ENCODE peak calls at places on chromosomes 5 and 9, in four cellular contexts. One of them, this sample, is unnamed.

GRCh38 chr9:134033516-134034214 is 8.4 kb downstream of the BRD3OS start:
- DNase-seq in K562: no peak
- DNase-seq in HepG2: no peak
- DNase-seq in SK-N-SH: no peak
- DNase-seq in this sample: no peak

GRCh38 chr5:138568061-138568824 is 7.0 kb downstream of the HSPA9 start:
- DNase-seq in HepG2: no peak
- DNase-seq in SK-N-SH: peak
- DNase-seq in K562: no peak
- DNase-seq in this sample: no peak

GRCh38 chr5:129400395-129400983 is 59.6 kb upstream of the ADAMTS19 start:
- DNase-seq in SK-N-SH: peak
- DNase-seq in HepG2: no peak
- DNase-seq in K562: no peak
- DNase-seq in this sample: no peak

GRCh38 chr5:83583859-83584258 is 112.3 kb downstream of the VCAN start:
- DNase-seq in HepG2: no peak
- DNase-seq in SK-N-SH: no peak
- DNase-seq in K562: no peak
- DNase-seq in this sample: no peak

GRCh38 chr5:90307386-90308181 is 102.0 kb downstream of the CETN3 start:
- DNase-seq in HepG2: no peak
- DNase-seq in SK-N-SH: no peak
- DNase-seq in K562: no peak
- DNase-seq in this sample: no peak

GRCh38 chr9:111610149-111610548 is 10.7 kb upstream of the PTGR1 start:
- DNase-seq in SK-N-SH: no peak
- DNase-seq in HepG2: no peak
- DNase-seq in K562: no peak
- DNase-seq in this sample: no peak

GRCh38 chr9:36237230-36237629 is 21.0 kb downstream of the GNE start:
- DNase-seq in SK-N-SH: no peak
- DNase-seq in HepG2: no peak
- DNase-seq in K562: no peak
- DNase-seq in this sample: no peak

GRCh38 chr9:79764377-79764776 is 192.6 kb downstream of the TLE4 start:
- DNase-seq in HepG2: no peak
- DNase-seq in K562: no peak
- DNase-seq in SK-N-SH: peak
- DNase-seq in this sample: no peak

GRCh38 chr5:163622796-163623195 is 117.4 kb downstream of the MAT2B start:
- DNase-seq in K562: no peak
- DNase-seq in HepG2: no peak
- DNase-seq in SK-N-SH: no peak
- DNase-seq in this sample: no peak

GRCh38 chr5:55308254-55308836 is 556 bp downstream of the MTREX start:
- DNase-seq in SK-N-SH: peak
- DNase-seq in K562: peak
- DNase-seq in HepG2: peak
- DNase-seq in this sample: no peak

GRCh38 chr9:97773723-97774122 is 76.6 kb upstream of the XPA start:
- DNase-seq in HepG2: no peak
- DNase-seq in K562: no peak
- DNase-seq in SK-N-SH: no peak
- DNase-seq in this sample: no peak

GRCh38 chr9:75359638-75360037 is 271.3 kb downstream of the OSTF1 start:
- DNase-seq in SK-N-SH: no peak
- DNase-seq in K562: no peak
- DNase-seq in HepG2: no peak
- DNase-seq in this sample: no peak

GRCh38 chr9:89793124-89793495 is 188.3 kb downstream of the GADD45G start:
- DNase-seq in HepG2: no peak
- DNase-seq in K562: no peak
- DNase-seq in SK-N-SH: no peak
- DNase-seq in this sample: no peak

GRCh38 chr5:152488869-152489268 is 83.8 kb upstream of the NMUR2 start:
- DNase-seq in SK-N-SH: no peak
- DNase-seq in K562: no peak
- DNase-seq in HepG2: no peak
- DNase-seq in this sample: no peak

GRCh38 chr5:107812570-107813141 is 141.9 kb upstream of the EFNA5 start:
- DNase-seq in SK-N-SH: no peak
- DNase-seq in HepG2: no peak
- DNase-seq in K562: no peak
- DNase-seq in this sample: no peak

GRCh38 chr5:94782376-94782775 is 163.9 kb downstream of the SLF1 start:
- DNase-seq in HepG2: no peak
- DNase-seq in SK-N-SH: no peak
- DNase-seq in K562: no peak
- DNase-seq in this sample: no peak

GRCh38 chr9:21684831-21685362 is 117.5 kb upstream of the MTAP start:
- DNase-seq in HepG2: peak
- DNase-seq in SK-N-SH: no peak
- DNase-seq in K562: no peak
- DNase-seq in this sample: peak

GRCh38 chr5:163395794-163396193 is 41.6 kb upstream of the CCNG1 start:
- DNase-seq in SK-N-SH: no peak
- DNase-seq in HepG2: no peak
- DNase-seq in K562: no peak
- DNase-seq in this sample: no peak

GRCh38 chr9:112047538-112048066 is 127.5 kb downstream of the SUSD1 start:
- DNase-seq in K562: no peak
- DNase-seq in SK-N-SH: no peak
- DNase-seq in HepG2: no peak
- DNase-seq in this sample: no peak

GRCh38 chr9:124180557-124180956 is 77.2 kb upstream of the NEK6 start:
- DNase-seq in SK-N-SH: peak
- DNase-seq in HepG2: no peak
- DNase-seq in K562: no peak
- DNase-seq in this sample: no peak

GRCh38 chr9:115757461-115757860 is 396.1 kb upstream of the PAPPA start:
- DNase-seq in SK-N-SH: no peak
- DNase-seq in HepG2: no peak
- DNase-seq in K562: no peak
- DNase-seq in this sample: no peak

GRCh38 chr5:166251786-166252185 is 2039.7 kb upstream of the WWC1 start:
- DNase-seq in HepG2: no peak
- DNase-seq in K562: no peak
- DNase-seq in SK-N-SH: no peak
- DNase-seq in this sample: no peak

GRCh38 chr5:121164632-121165031 is 687.0 kb upstream of the FTMT start:
- DNase-seq in HepG2: no peak
- DNase-seq in K562: no peak
- DNase-seq in SK-N-SH: no peak
- DNase-seq in this sample: no peak

GRCh38 chr9:80605129-80605528 is 1033.4 kb downstream of the TLE4 start:
- DNase-seq in HepG2: peak
- DNase-seq in K562: no peak
- DNase-seq in SK-N-SH: peak
- DNase-seq in this sample: no peak

GRCh38 chr5:158758666-158759065 is 341.1 kb downstream of the EBF1 start:
- DNase-seq in HepG2: no peak
- DNase-seq in SK-N-SH: no peak
- DNase-seq in K562: no peak
- DNase-seq in this sample: no peak

GRCh38 chr5:76303917-76304316 is 99.2 kb upstream of the IQGAP2 start:
- DNase-seq in HepG2: no peak
- DNase-seq in SK-N-SH: no peak
- DNase-seq in K562: no peak
- DNase-seq in this sample: no peak

GRCh38 chr5:133035224-133035623 is 8.9 kb upstream of the ZCCHC10 start:
- DNase-seq in K562: no peak
- DNase-seq in SK-N-SH: no peak
- DNase-seq in HepG2: no peak
- DNase-seq in this sample: no peak

GRCh38 chr5:113152053-113152452 is 175.5 kb downstream of the DCP2 start:
- DNase-seq in K562: no peak
- DNase-seq in HepG2: no peak
- DNase-seq in SK-N-SH: no peak
- DNase-seq in this sample: no peak

GRCh38 chr5:12316812-12317211 is 412.6 kb upstream of the CTNND2 start:
- DNase-seq in SK-N-SH: no peak
- DNase-seq in HepG2: no peak
- DNase-seq in K562: no peak
- DNase-seq in this sample: no peak

GRCh38 chr5:133466551-133467324 is 145.6 kb downstream of the FSTL4 start:
- DNase-seq in HepG2: no peak
- DNase-seq in K562: no peak
- DNase-seq in SK-N-SH: no peak
- DNase-seq in this sample: no peak

GRCh38 chr5:63555874-63556273 is 406.4 kb downstream of the HTR1A start:
- DNase-seq in HepG2: no peak
- DNase-seq in SK-N-SH: no peak
- DNase-seq in K562: no peak
- DNase-seq in this sample: no peak

GRCh38 chr9:32395483-32396216 is 11.2 kb downstream of the ACO1 start:
- DNase-seq in SK-N-SH: peak
- DNase-seq in K562: no peak
- DNase-seq in HepG2: no peak
- DNase-seq in this sample: no peak

DNA sequence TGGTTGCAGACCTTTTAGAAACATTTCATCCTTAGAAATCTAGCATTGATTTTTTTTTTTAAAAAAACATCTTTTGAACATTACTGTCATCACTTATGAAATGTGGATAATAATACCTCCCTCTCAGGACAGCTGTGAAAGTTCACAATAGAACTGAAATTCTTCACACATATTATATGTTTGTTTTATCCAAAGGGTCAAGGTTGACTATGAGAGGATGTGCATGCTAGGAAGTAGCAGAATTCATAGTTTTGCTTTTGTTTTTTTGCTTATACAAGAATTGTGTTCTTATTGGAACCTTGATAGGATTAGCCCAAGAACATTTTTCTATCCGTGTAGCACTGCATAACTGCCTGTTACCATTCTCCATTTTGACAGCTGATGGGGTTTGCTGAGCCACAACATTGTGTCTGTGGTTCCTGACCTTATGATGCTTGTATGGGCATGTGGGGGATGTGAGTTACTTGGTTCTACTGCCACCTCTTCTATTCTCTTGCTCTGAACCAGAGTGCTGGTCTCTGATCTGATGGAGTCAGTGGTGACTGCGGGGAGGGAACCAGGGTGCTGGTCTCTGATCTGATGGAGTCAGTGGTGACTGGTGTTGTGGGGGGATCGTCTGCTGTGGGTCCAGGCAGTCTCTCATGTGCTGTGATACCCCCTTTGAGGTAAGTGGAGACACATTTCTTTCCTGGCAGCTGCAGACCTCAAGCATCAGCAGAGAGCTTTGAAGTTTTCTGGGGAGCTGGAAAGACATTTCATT is 27.1 kb upstream of the ACTBL2 start:
- DNase-seq in K562: no peak
- DNase-seq in HepG2: no peak
- DNase-seq in SK-N-SH: no peak
- DNase-seq in this sample: no peak
- TF ChIP-seq ELF1 in K562: no peak
- TF ChIP-seq ELF1 in HepG2: no peak
- TF ChIP-seq ELF1 in SK-N-SH: no peak
- TF ChIP-seq ELF1 in this sample: no peak

DNA sequence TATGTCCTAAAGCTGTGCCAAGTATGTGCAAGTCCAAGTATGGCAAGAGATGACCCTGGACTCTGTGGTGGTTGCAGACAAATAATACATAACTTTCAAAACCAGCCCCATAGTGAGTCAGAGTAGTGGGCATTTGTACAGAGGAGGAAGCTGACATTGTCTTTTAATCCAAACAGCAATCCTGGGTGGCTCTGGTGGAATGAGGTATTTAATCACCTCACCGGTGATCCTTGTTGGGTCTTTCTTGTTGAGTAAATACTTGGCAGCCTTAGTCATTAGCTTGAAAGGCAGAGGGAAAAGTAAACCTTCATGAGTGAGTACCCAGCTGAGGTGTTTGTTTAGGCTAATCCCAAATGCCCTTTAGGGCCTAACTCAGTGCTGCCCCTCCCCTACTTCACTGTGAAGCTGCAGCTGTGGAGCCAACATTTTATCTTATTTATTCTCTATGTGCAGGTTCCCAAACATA is 148.7 kb upstream of the SLC12A2 start:
- DNase-seq in K562: no peak
- DNase-seq in SK-N-SH: no peak
- DNase-seq in HepG2: peak
- DNase-seq in this sample: peak
- TF ChIP-seq ELF1 in K562: no peak
- TF ChIP-seq ELF1 in SK-N-SH: no peak
- TF ChIP-seq ELF1 in HepG2: peak
- TF ChIP-seq ELF1 in this sample: no peak

GRCh38 chr9:69785757-69786156 is 25.9 kb upstream of the PTAR1 start:
- DNase-seq in SK-N-SH: no peak
- DNase-seq in HepG2: no peak
- DNase-seq in K562: no peak
- DNase-seq in this sample: no peak
- TF ChIP-seq ELF1 in SK-N-SH: no peak
- TF ChIP-seq ELF1 in HepG2: no peak
- TF ChIP-seq ELF1 in K562: no peak
- TF ChIP-seq ELF1 in this sample: no peak

GRCh38 chr5:1010641-1011046 is 2.0 kb downstream of the NKD2 start:
- DNase-seq in HepG2: no peak
- DNase-seq in K562: no peak
- DNase-seq in SK-N-SH: no peak
- DNase-seq in this sample: no peak

GRCh38 chr5:1011226-1011631 is 2.6 kb downstream of the NKD2 start:
- DNase-seq in HepG2: peak
- DNase-seq in K562: peak
- DNase-seq in SK-N-SH: peak
- DNase-seq in this sample: no peak

GRCh38 chr5:1010181-1010510 is 1.5 kb downstream of the NKD2 start:
- DNase-seq in HepG2: peak
- DNase-seq in SK-N-SH: no peak
- DNase-seq in K562: peak
- DNase-seq in this sample: no peak

GRCh38 chr5:1008451-1009358 is at the start of gene NKD2:
- DNase-seq in K562: peak
- DNase-seq in SK-N-SH: peak
- DNase-seq in HepG2: no peak
- DNase-seq in this sample: no peak

DNA sequence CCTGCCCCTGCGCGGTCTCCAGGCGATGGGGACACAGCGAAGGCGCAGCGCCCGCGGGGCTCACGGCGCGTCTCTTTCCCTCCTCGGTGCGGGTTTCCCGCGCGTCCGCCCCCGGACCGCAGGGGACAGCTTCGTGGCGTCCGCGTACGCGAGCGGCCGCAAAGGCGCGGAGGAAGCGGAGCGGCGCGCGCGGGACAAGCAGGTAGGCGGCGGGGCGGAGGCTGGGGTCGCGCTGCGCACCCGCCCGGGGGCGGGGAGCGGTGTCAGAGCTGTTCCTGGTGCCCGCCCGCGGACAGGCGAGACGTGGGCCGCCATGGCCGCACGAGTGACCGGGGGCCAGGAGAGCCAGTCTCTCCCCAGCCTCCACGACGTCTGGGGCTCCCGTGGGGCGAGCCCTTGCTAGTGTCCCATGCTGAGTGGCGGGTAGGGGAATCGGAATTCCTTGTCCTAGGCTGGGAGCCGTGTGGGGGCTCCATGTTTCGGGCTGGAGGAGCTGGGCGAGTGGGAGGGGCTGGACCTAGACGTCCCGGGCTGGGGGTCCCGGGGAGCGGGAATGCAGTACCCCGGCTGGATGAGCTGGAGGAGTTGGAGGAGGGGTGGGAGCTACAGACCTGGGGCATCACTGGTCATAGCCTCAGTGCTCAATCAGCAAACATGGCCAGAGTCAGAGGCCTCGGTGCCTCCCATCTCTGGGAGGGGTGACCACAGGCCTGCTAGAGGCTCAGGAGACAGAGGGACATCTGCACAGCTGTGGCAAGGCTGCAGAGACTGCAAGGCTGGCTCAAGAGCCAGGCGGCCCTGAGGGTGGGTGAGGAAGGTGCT is 968 bp downstream of the NKD2 start:
- DNase-seq in HepG2: no peak
- DNase-seq in K562: peak
- DNase-seq in SK-N-SH: no peak
- DNase-seq in this sample: no peak
- TF ChIP-seq ELF1 in HepG2: no peak
- TF ChIP-seq ELF1 in K562: no peak
- TF ChIP-seq ELF1 in SK-N-SH: no peak
- TF ChIP-seq ELF1 in this sample: no peak

This sample was measured in HCT116.